ENCODE peak calls at places on chromosomes 1 and 21, in four cellular contexts. U, E, B and F are unnamed samples.

GRCh38 chr1:243343970-243344749 is 88.3 kb downstream of the SDCCAG8 start:
- DNase-seq in E (no peak), B (peak), U (no peak), F (no peak)

GRCh38 chr1:224874775-224875174 is 54.7 kb upstream of the DNAH14 start:
- DNase-seq in E (no peak), U (no peak), B (no peak), F (no peak)

GRCh38 chr1:201137579-201138310 is 10.8 kb upstream of the ASCL5 start:
- DNase-seq in B (no peak), E (no peak), U (no peak), F (peak)

GRCh38 chr1:46171872-46172271 is 3.0 kb upstream of the TSPAN1 start:
- DNase-seq in E (no peak), U (no peak), B (no peak), F (peak)

GRCh38 chr21:31872072-31872451 is 758 bp upstream of the HUNK start:
- DNase-seq in B (no peak), U (no peak), E (no peak), F (no peak)

GRCh38 chr1:70072239-70072751 is 133.1 kb downstream of the LRRC40 start:
- DNase-seq in E (no peak), U (no peak), B (no peak), F (no peak)

GRCh38 chr1:40622936-40623629 is 42.4 kb downstream of the RIMS3 start:
- DNase-seq in B (no peak), U (no peak), E (no peak), F (no peak)

GRCh38 chr1:239675735-239676134 is 289.4 kb downstream of the CHRM3 start:
- DNase-seq in B (no peak), U (no peak), E (no peak), F (no peak)

GRCh38 chr1:91724231-91724630 is 161.7 kb downstream of the TGFBR3 start:
- DNase-seq in U (no peak), B (no peak), E (no peak), F (no peak)

GRCh38 chr1:150152772-150153461 is 3.2 kb downstream of the PLEKHO1 start:
- DNase-seq in U (no peak), E (no peak), B (no peak), F (no peak)

GRCh38 chr1:30274176-30274936 is 449.0 kb downstream of the MATN1 start:
- DNase-seq in U (no peak), B (no peak), E (no peak), F (no peak)

GRCh38 chr1:12473596-12474329 is 144.2 kb downstream of the DHRS3 start:
- DNase-seq in B (no peak), U (no peak), E (no peak), F (no peak)

GRCh38 chr1:117860906-117861610 is 68.4 kb downstream of the GDAP2 start:
- DNase-seq in B (no peak), E (no peak), U (no peak), F (no peak)

GRCh38 chr1:8684590-8684989 is 132.8 kb downstream of the RERE start:
- DNase-seq in U (no peak), B (no peak), E (no peak), F (no peak)

GRCh38 chr1:8794605-8795004 is 22.8 kb downstream of the RERE start:
- DNase-seq in U (no peak), B (no peak), E (peak), F (no peak)